ENCODE peak calls at places on chromosomes 16 and 17, in eight cellular contexts. One of them, this sample, is unnamed.

GRCh38 chr16:12146966-12147365 is 170.4 kb downstream of the SNX29 start:
- DNase-seq in hepatocyte: no peak
- DNase-seq in RWPE2: no peak
- DNase-seq in colonic mucosa: no peak
- DNase-seq in endothelial cell: no peak
- DNase-seq in mucosa of descending colon: no peak
- DNase-seq in breast epithelium: no peak
- DNase-seq in suprapubic skin: no peak
- DNase-seq in this sample: no peak

GRCh38 chr16:66223176-66223780 is 143.2 kb upstream of the CDH5 start:
- DNase-seq in hepatocyte: no peak
- DNase-seq in RWPE2: no peak
- DNase-seq in colonic mucosa: no peak
- DNase-seq in endothelial cell: no peak
- DNase-seq in mucosa of descending colon: no peak
- DNase-seq in breast epithelium: no peak
- DNase-seq in suprapubic skin: peak
- DNase-seq in this sample: no peak

GRCh38 chr16:30700971-30701370 is 2.0 kb downstream of the SRCAP start:
- DNase-seq in hepatocyte: no peak
- DNase-seq in RWPE2: no peak
- DNase-seq in colonic mucosa: no peak
- DNase-seq in endothelial cell: no peak
- DNase-seq in mucosa of descending colon: no peak
- DNase-seq in breast epithelium: no peak
- DNase-seq in suprapubic skin: no peak
- DNase-seq in this sample: no peak

GRCh38 chr16:13919330-13919682 is 648 bp upstream of the ERCC4 start:
- DNase-seq in hepatocyte: peak
- DNase-seq in RWPE2: no peak
- DNase-seq in colonic mucosa: peak
- DNase-seq in endothelial cell: no peak
- DNase-seq in mucosa of descending colon: peak
- DNase-seq in breast epithelium: no peak
- DNase-seq in suprapubic skin: no peak
- DNase-seq in this sample: no peak

GRCh38 chr17:2195729-2196128 is 107.9 kb downstream of the SMG6 start:
- DNase-seq in hepatocyte: no peak
- DNase-seq in RWPE2: no peak
- DNase-seq in colonic mucosa: no peak
- DNase-seq in endothelial cell: no peak
- DNase-seq in mucosa of descending colon: no peak
- DNase-seq in breast epithelium: no peak
- DNase-seq in suprapubic skin: no peak
- DNase-seq in this sample: no peak

GRCh38 chr17:50472286-50472685 is 3.6 kb upstream of the CHAD start:
- DNase-seq in hepatocyte: no peak
- DNase-seq in RWPE2: no peak
- DNase-seq in colonic mucosa: peak
- DNase-seq in endothelial cell: no peak
- DNase-seq in mucosa of descending colon: no peak
- DNase-seq in breast epithelium: no peak
- DNase-seq in suprapubic skin: no peak
- DNase-seq in this sample: no peak

GRCh38 chr16:10625595-10626357 is 45.4 kb upstream of the EMP2 start:
- DNase-seq in hepatocyte: peak
- DNase-seq in RWPE2: no peak
- DNase-seq in colonic mucosa: no peak
- DNase-seq in endothelial cell: no peak
- DNase-seq in mucosa of descending colon: no peak
- DNase-seq in breast epithelium: no peak
- DNase-seq in suprapubic skin: no peak
- DNase-seq in this sample: no peak

GRCh38 chr16:87235810-87236515 is 81.2 kb downstream of the C16orf95 start:
- DNase-seq in hepatocyte: no peak
- DNase-seq in RWPE2: no peak
- DNase-seq in colonic mucosa: no peak
- DNase-seq in endothelial cell: peak
- DNase-seq in mucosa of descending colon: no peak
- DNase-seq in breast epithelium: no peak
- DNase-seq in suprapubic skin: no peak
- DNase-seq in this sample: no peak

GRCh38 chr17:2081564-2081963 is 26.7 kb downstream of the HIC1 start:
- DNase-seq in hepatocyte: no peak
- DNase-seq in RWPE2: no peak
- DNase-seq in colonic mucosa: no peak
- DNase-seq in endothelial cell: no peak
- DNase-seq in mucosa of descending colon: no peak
- DNase-seq in breast epithelium: no peak
- DNase-seq in suprapubic skin: no peak
- DNase-seq in this sample: no peak

GRCh38 chr17:60231691-60232090 is 81.9 kb downstream of the CA4 start:
- DNase-seq in hepatocyte: no peak
- DNase-seq in RWPE2: no peak
- DNase-seq in colonic mucosa: no peak
- DNase-seq in endothelial cell: no peak
- DNase-seq in mucosa of descending colon: no peak
- DNase-seq in breast epithelium: no peak
- DNase-seq in suprapubic skin: no peak
- DNase-seq in this sample: no peak

GRCh38 chr16:66934138-66934838 is at the start of gene CIAO2B:
- DNase-seq in hepatocyte: peak
- DNase-seq in RWPE2: no peak
- DNase-seq in colonic mucosa: peak
- DNase-seq in endothelial cell: peak
- DNase-seq in mucosa of descending colon: peak
- DNase-seq in breast epithelium: peak
- DNase-seq in suprapubic skin: peak
- DNase-seq in this sample: peak

GRCh38 chr16:71412270-71413160 is 29.3 kb downstream of the TLE7 start:
- DNase-seq in hepatocyte: peak
- DNase-seq in RWPE2: no peak
- DNase-seq in colonic mucosa: peak
- DNase-seq in endothelial cell: peak
- DNase-seq in mucosa of descending colon: peak
- DNase-seq in breast epithelium: peak
- DNase-seq in suprapubic skin: no peak
- DNase-seq in this sample: peak

GRCh38 chr16:71408536-71408935 is 33.3 kb downstream of the TLE7 start:
- DNase-seq in hepatocyte: no peak
- DNase-seq in RWPE2: no peak
- DNase-seq in colonic mucosa: no peak
- DNase-seq in endothelial cell: no peak
- DNase-seq in mucosa of descending colon: no peak
- DNase-seq in breast epithelium: no peak
- DNase-seq in suprapubic skin: no peak
- DNase-seq in this sample: no peak

GRCh38 chr16:71409038-71409775 is 32.6 kb downstream of the TLE7 start:
- DNase-seq in hepatocyte: no peak
- DNase-seq in RWPE2: no peak
- DNase-seq in colonic mucosa: no peak
- DNase-seq in endothelial cell: no peak
- DNase-seq in mucosa of descending colon: no peak
- DNase-seq in breast epithelium: no peak
- DNase-seq in suprapubic skin: no peak
- DNase-seq in this sample: no peak

GRCh38 chr16:71407731-71408130 is 34.1 kb downstream of the TLE7 start:
- DNase-seq in hepatocyte: no peak
- DNase-seq in RWPE2: no peak
- DNase-seq in colonic mucosa: no peak
- DNase-seq in endothelial cell: no peak
- DNase-seq in mucosa of descending colon: no peak
- DNase-seq in breast epithelium: no peak
- DNase-seq in suprapubic skin: no peak
- DNase-seq in this sample: no peak

GRCh38 chr16:71410146-71410545 is 31.7 kb downstream of the TLE7 start:
- DNase-seq in hepatocyte: no peak
- DNase-seq in RWPE2: no peak
- DNase-seq in colonic mucosa: no peak
- DNase-seq in endothelial cell: no peak
- DNase-seq in mucosa of descending colon: no peak
- DNase-seq in breast epithelium: no peak
- DNase-seq in suprapubic skin: no peak
- DNase-seq in this sample: no peak
- TF ChIP-seq CTCF in hepatocyte: no peak
- TF ChIP-seq CTCF in RWPE2: no peak
- TF ChIP-seq CTCF in colonic mucosa: no peak
- TF ChIP-seq CTCF in endothelial cell: no peak
- TF ChIP-seq CTCF in mucosa of descending colon: no peak
- TF ChIP-seq CTCF in breast epithelium: no peak
- TF ChIP-seq CTCF in suprapubic skin: no peak
- TF ChIP-seq CTCF in this sample: no peak

DNA sequence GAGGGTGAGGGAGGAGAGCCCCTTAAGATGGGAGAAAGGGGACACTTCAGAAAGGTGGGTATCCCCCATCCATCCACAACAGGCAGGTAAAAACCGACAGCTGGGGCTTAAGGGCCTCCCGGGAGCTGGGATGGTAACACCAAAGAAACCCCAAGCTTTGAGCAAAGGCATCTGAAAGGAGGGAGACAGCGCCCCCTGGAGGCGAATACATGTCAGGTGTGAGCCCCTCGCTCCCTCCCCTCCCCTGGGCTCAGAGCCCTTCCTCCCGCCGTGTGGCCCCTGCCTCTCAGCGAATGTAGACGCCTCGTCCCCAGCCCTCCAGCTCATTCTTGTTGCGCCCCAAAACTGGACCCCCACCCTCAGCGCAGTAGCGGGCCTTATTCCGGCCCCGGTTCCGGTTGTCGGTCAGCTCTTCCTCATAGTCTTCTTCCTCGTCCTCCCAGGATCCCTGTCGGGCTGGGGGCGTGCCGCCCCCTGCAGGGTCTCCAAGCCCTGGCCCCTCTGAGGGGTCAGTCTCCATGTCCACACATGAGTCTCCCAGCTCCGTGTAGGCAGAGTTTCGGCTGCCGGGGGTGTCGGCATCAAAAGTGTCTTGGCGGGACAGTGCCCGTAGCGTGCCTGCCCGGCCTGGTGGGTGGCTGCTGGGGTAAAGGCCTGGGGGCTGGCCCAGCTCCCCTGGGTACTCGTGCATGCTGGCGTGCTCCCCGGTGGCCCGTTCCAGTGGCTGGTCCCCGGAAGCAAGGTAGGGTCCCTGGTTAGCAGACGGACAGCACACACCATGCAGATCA is 9.1 kb upstream of the ARL5C start:
- DNase-seq in hepatocyte: peak
- DNase-seq in RWPE2: no peak
- DNase-seq in colonic mucosa: peak
- DNase-seq in endothelial cell: peak
- DNase-seq in mucosa of descending colon: peak
- DNase-seq in breast epithelium: no peak
- DNase-seq in suprapubic skin: peak
- DNase-seq in this sample: peak
- TF ChIP-seq CTCF in hepatocyte: peak
- TF ChIP-seq CTCF in RWPE2: peak
- TF ChIP-seq CTCF in colonic mucosa: peak
- TF ChIP-seq CTCF in endothelial cell: peak
- TF ChIP-seq CTCF in mucosa of descending colon: peak
- TF ChIP-seq CTCF in breast epithelium: peak
- TF ChIP-seq CTCF in suprapubic skin: peak
- TF ChIP-seq CTCF in this sample: peak

GRCh38 chr16:7921360-7921759 is 588.7 kb downstream of the RBFOX1 start:
- DNase-seq in hepatocyte: peak
- DNase-seq in RWPE2: no peak
- DNase-seq in colonic mucosa: no peak
- DNase-seq in endothelial cell: no peak
- DNase-seq in mucosa of descending colon: no peak
- DNase-seq in breast epithelium: no peak
- DNase-seq in suprapubic skin: no peak
- DNase-seq in this sample: no peak
- TF ChIP-seq CTCF in hepatocyte: peak
- TF ChIP-seq CTCF in RWPE2: no peak
- TF ChIP-seq CTCF in colonic mucosa: no peak
- TF ChIP-seq CTCF in endothelial cell: no peak
- TF ChIP-seq CTCF in mucosa of descending colon: no peak
- TF ChIP-seq CTCF in breast epithelium: no peak
- TF ChIP-seq CTCF in suprapubic skin: no peak
- TF ChIP-seq CTCF in this sample: no peak

DNA sequence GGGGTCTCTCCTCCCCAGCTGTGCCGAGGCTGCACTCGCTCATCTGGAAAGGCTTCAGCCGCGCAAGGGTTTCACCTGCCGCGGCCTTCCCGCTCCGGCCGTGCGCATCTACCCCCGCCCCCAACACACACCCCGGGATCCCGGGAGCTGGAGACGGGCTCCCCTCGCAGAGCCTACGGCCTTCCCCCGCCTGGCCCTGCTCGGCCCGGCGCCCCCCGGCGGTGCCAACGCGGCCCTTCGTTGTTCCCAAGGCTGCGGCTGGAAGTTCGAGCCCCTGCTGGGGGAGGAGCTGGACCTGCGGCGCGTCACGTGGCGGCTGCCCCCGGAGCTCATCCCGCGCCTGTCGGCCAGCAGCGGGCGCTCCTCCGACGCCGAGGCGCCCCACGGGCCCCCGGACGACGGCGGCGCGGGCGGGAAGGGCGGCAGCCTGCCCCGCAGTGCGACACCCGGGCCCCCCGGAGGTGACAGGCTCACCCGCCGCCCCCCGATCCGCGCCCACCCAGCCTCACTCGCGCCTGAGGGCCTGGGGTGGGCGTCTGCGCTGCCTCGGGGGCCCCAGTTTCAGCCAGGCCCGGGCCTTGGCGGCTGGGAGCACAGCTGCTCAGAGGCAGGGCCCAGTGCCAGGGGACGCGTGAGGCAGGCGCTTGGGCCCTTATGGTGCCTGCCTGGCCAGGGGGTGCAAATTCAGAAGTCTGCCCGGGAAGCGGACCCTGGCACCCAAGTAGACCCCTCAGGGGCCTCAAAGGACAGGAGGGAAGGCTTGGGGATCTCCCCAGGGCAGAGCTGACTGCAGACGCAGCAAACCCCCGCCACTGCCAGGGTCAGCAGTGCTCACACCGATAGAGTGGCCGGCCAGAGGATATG is 11.2 kb downstream of the GALK1 start:
- DNase-seq in hepatocyte: peak
- DNase-seq in RWPE2: peak
- DNase-seq in colonic mucosa: peak
- DNase-seq in endothelial cell: peak
- DNase-seq in mucosa of descending colon: peak
- DNase-seq in breast epithelium: no peak
- DNase-seq in suprapubic skin: peak
- DNase-seq in this sample: peak
- TF ChIP-seq CTCF in hepatocyte: peak
- TF ChIP-seq CTCF in RWPE2: no peak
- TF ChIP-seq CTCF in colonic mucosa: no peak
- TF ChIP-seq CTCF in endothelial cell: peak
- TF ChIP-seq CTCF in mucosa of descending colon: no peak
- TF ChIP-seq CTCF in breast epithelium: peak
- TF ChIP-seq CTCF in suprapubic skin: no peak
- TF ChIP-seq CTCF in this sample: peak

GRCh38 chr17:28574536-28574935 is 2.2 kb downstream of the ALDOC start:
- DNase-seq in hepatocyte: no peak
- DNase-seq in RWPE2: no peak
- DNase-seq in colonic mucosa: no peak
- DNase-seq in endothelial cell: no peak
- DNase-seq in mucosa of descending colon: no peak
- DNase-seq in breast epithelium: no peak
- DNase-seq in suprapubic skin: no peak
- DNase-seq in this sample: peak
- TF ChIP-seq CTCF in hepatocyte: no peak
- TF ChIP-seq CTCF in RWPE2: no peak
- TF ChIP-seq CTCF in colonic mucosa: no peak
- TF ChIP-seq CTCF in endothelial cell: no peak
- TF ChIP-seq CTCF in mucosa of descending colon: no peak
- TF ChIP-seq CTCF in breast epithelium: no peak
- TF ChIP-seq CTCF in suprapubic skin: no peak
- TF ChIP-seq CTCF in this sample: no peak

This sample was measured in CD4-positive, alpha-beta T cell.